ENCODE peak calls at places on chromosomes 11 and 22, in seven cellular contexts. One of them, this sample, is unnamed.

GRCh38 chr11:97460091-97460490 is 1070.3 kb downstream of the JRKL start:
- DNase-seq in RPMI8226: no peak
- DNase-seq in COR-L47: no peak
- DNase-seq in AG04450: no peak
- DNase-seq in T-cell: no peak
- DNase-seq in head of caudate nucleus: no peak
- DNase-seq in choroid plexus epithelial cell: no peak
- DNase-seq in this sample: no peak

GRCh38 chr11:102010776-102011500 is 36.3 kb upstream of the CFAP300 start:
- DNase-seq in RPMI8226: no peak
- DNase-seq in COR-L47: no peak
- DNase-seq in AG04450: peak
- DNase-seq in T-cell: no peak
- DNase-seq in head of caudate nucleus: no peak
- DNase-seq in choroid plexus epithelial cell: peak
- DNase-seq in this sample: no peak

GRCh38 chr11:13145461-13145860 is 132.1 kb upstream of the BMAL1 start:
- DNase-seq in RPMI8226: no peak
- DNase-seq in COR-L47: no peak
- DNase-seq in AG04450: no peak
- DNase-seq in T-cell: no peak
- DNase-seq in head of caudate nucleus: no peak
- DNase-seq in choroid plexus epithelial cell: no peak
- DNase-seq in this sample: no peak

GRCh38 chr11:29634248-29634647 is 382.6 kb downstream of the KCNA4 start:
- DNase-seq in RPMI8226: no peak
- DNase-seq in COR-L47: no peak
- DNase-seq in AG04450: no peak
- DNase-seq in T-cell: no peak
- DNase-seq in head of caudate nucleus: no peak
- DNase-seq in choroid plexus epithelial cell: peak
- DNase-seq in this sample: no peak

GRCh38 chr11:3165152-3165705 is at the start of gene OSBPL5:
- DNase-seq in RPMI8226: peak
- DNase-seq in COR-L47: peak
- DNase-seq in AG04450: peak
- DNase-seq in T-cell: peak
- DNase-seq in head of caudate nucleus: peak
- DNase-seq in choroid plexus epithelial cell: peak
- DNase-seq in this sample: peak

GRCh38 chr11:129061466-129062194 is 119.0 kb upstream of the TP53AIP1 start:
- DNase-seq in RPMI8226: no peak
- DNase-seq in COR-L47: no peak
- DNase-seq in AG04450: no peak
- DNase-seq in T-cell: no peak
- DNase-seq in head of caudate nucleus: no peak
- DNase-seq in choroid plexus epithelial cell: peak
- DNase-seq in this sample: no peak

GRCh38 chr22:27866136-27867091 is 52.6 kb downstream of the PITPNB start:
- DNase-seq in RPMI8226: no peak
- DNase-seq in COR-L47: no peak
- DNase-seq in AG04450: peak
- DNase-seq in T-cell: no peak
- DNase-seq in head of caudate nucleus: no peak
- DNase-seq in choroid plexus epithelial cell: peak
- DNase-seq in this sample: no peak

GRCh38 chr11:2796508-2797180 is 88.9 kb downstream of the CDKN1C start:
- DNase-seq in RPMI8226: no peak
- DNase-seq in COR-L47: no peak
- DNase-seq in AG04450: no peak
- DNase-seq in T-cell: no peak
- DNase-seq in head of caudate nucleus: peak
- DNase-seq in choroid plexus epithelial cell: no peak
- DNase-seq in this sample: no peak

GRCh38 chr11:76686261-76687079 is 15.9 kb upstream of the LRRC32 start:
- DNase-seq in RPMI8226: peak
- DNase-seq in COR-L47: no peak
- DNase-seq in AG04450: no peak
- DNase-seq in T-cell: no peak
- DNase-seq in head of caudate nucleus: no peak
- DNase-seq in choroid plexus epithelial cell: no peak
- DNase-seq in this sample: no peak

GRCh38 chr22:27323646-27324045 is 477.9 kb downstream of the MN1 start:
- DNase-seq in RPMI8226: no peak
- DNase-seq in COR-L47: no peak
- DNase-seq in AG04450: no peak
- DNase-seq in T-cell: no peak
- DNase-seq in head of caudate nucleus: no peak
- DNase-seq in choroid plexus epithelial cell: no peak
- DNase-seq in this sample: no peak

GRCh38 chr22:26342719-26343449 is 86.2 kb upstream of the ASPHD2 start:
- DNase-seq in RPMI8226: no peak
- DNase-seq in COR-L47: no peak
- DNase-seq in AG04450: no peak
- DNase-seq in T-cell: no peak
- DNase-seq in head of caudate nucleus: no peak
- DNase-seq in choroid plexus epithelial cell: no peak
- DNase-seq in this sample: no peak

GRCh38 chr11:105867742-105868141 is 154.3 kb downstream of the MSANTD4 start:
- DNase-seq in RPMI8226: no peak
- DNase-seq in COR-L47: no peak
- DNase-seq in AG04450: no peak
- DNase-seq in T-cell: no peak
- DNase-seq in head of caudate nucleus: no peak
- DNase-seq in choroid plexus epithelial cell: peak
- DNase-seq in this sample: no peak

GRCh38 chr11:116148056-116148455 is 624.7 kb downstream of the BUD13 start:
- DNase-seq in RPMI8226: no peak
- DNase-seq in COR-L47: peak
- DNase-seq in AG04450: no peak
- DNase-seq in T-cell: no peak
- DNase-seq in head of caudate nucleus: no peak
- DNase-seq in choroid plexus epithelial cell: no peak
- DNase-seq in this sample: no peak

GRCh38 chr11:115522302-115522701 is 18.1 kb upstream of the CADM1 start:
- DNase-seq in RPMI8226: no peak
- DNase-seq in COR-L47: no peak
- DNase-seq in AG04450: no peak
- DNase-seq in T-cell: no peak
- DNase-seq in head of caudate nucleus: no peak
- DNase-seq in choroid plexus epithelial cell: no peak
- DNase-seq in this sample: peak

GRCh38 chr11:119417726-119418540 is 5.0 kb downstream of the THY1 start:
- DNase-seq in RPMI8226: no peak
- DNase-seq in COR-L47: no peak
- DNase-seq in AG04450: peak
- DNase-seq in T-cell: no peak
- DNase-seq in head of caudate nucleus: no peak
- DNase-seq in choroid plexus epithelial cell: peak
- DNase-seq in this sample: no peak

GRCh38 chr11:129374993-129375721 is 491 bp upstream of the BARX2 start:
- DNase-seq in RPMI8226: peak
- DNase-seq in COR-L47: no peak
- DNase-seq in AG04450: no peak
- DNase-seq in T-cell: no peak
- DNase-seq in head of caudate nucleus: peak
- DNase-seq in choroid plexus epithelial cell: no peak
- DNase-seq in this sample: no peak

GRCh38 chr22:17772963-17773605 is 1.2 kb downstream of the BID start:
- DNase-seq in RPMI8226: no peak
- DNase-seq in COR-L47: no peak
- DNase-seq in AG04450: no peak
- DNase-seq in T-cell: no peak
- DNase-seq in head of caudate nucleus: no peak
- DNase-seq in choroid plexus epithelial cell: peak
- DNase-seq in this sample: peak

GRCh38 chr11:118841469-118842222 is 42.0 kb upstream of the CXCR5 start:
- DNase-seq in RPMI8226: peak
- DNase-seq in COR-L47: no peak
- DNase-seq in AG04450: no peak
- DNase-seq in T-cell: peak
- DNase-seq in head of caudate nucleus: no peak
- DNase-seq in choroid plexus epithelial cell: no peak
- DNase-seq in this sample: peak

GRCh38 chr11:14645985-14646900 is 2.6 kb downstream of the PDE3B start:
- DNase-seq in RPMI8226: peak
- DNase-seq in COR-L47: no peak
- DNase-seq in AG04450: no peak
- DNase-seq in T-cell: no peak
- DNase-seq in head of caudate nucleus: no peak
- DNase-seq in choroid plexus epithelial cell: no peak
- DNase-seq in this sample: no peak

GRCh38 chr22:44405661-44406060 is 92.4 kb downstream of the RTL6 start:
- DNase-seq in RPMI8226: no peak
- DNase-seq in COR-L47: no peak
- DNase-seq in AG04450: no peak
- DNase-seq in T-cell: no peak
- DNase-seq in head of caudate nucleus: no peak
- DNase-seq in choroid plexus epithelial cell: no peak
- DNase-seq in this sample: no peak

GRCh38 chr11:10317281-10317755 is 12.4 kb downstream of the ADM start:
- DNase-seq in RPMI8226: no peak
- DNase-seq in COR-L47: no peak
- DNase-seq in AG04450: no peak
- DNase-seq in T-cell: no peak
- DNase-seq in head of caudate nucleus: no peak
- DNase-seq in choroid plexus epithelial cell: no peak
- DNase-seq in this sample: no peak

GRCh38 chr11:120471131-120471530 is 40.4 kb upstream of the GRIK4 start:
- DNase-seq in RPMI8226: no peak
- DNase-seq in COR-L47: no peak
- DNase-seq in AG04450: peak
- DNase-seq in T-cell: no peak
- DNase-seq in head of caudate nucleus: no peak
- DNase-seq in choroid plexus epithelial cell: peak
- DNase-seq in this sample: no peak

GRCh38 chr11:62851807-62852522 is 12.6 kb upstream of the WDR74 start:
- DNase-seq in RPMI8226: peak
- DNase-seq in COR-L47: no peak
- DNase-seq in AG04450: no peak
- DNase-seq in T-cell: no peak
- DNase-seq in head of caudate nucleus: no peak
- DNase-seq in choroid plexus epithelial cell: no peak
- DNase-seq in this sample: no peak

GRCh38 chr22:29044657-29045176 is 16.9 kb downstream of the C22orf31 start:
- DNase-seq in RPMI8226: no peak
- DNase-seq in COR-L47: no peak
- DNase-seq in AG04450: no peak
- DNase-seq in T-cell: no peak
- DNase-seq in head of caudate nucleus: no peak
- DNase-seq in choroid plexus epithelial cell: peak
- DNase-seq in this sample: no peak

GRCh38 chr22:35380537-35381423 is at the start of gene HMOX1:
- DNase-seq in RPMI8226: peak
- DNase-seq in COR-L47: peak
- DNase-seq in AG04450: peak
- DNase-seq in T-cell: peak
- DNase-seq in head of caudate nucleus: peak
- DNase-seq in choroid plexus epithelial cell: peak
- DNase-seq in this sample: peak

GRCh38 chr22:20242393-20243175 is 25.5 kb downstream of the RTN4R start:
- DNase-seq in RPMI8226: no peak
- DNase-seq in COR-L47: no peak
- DNase-seq in AG04450: no peak
- DNase-seq in T-cell: peak
- DNase-seq in head of caudate nucleus: no peak
- DNase-seq in choroid plexus epithelial cell: no peak
- DNase-seq in this sample: no peak

GRCh38 chr11:70268526-70268925 is 2.0 kb upstream of the PPFIA1 start:
- DNase-seq in RPMI8226: no peak
- DNase-seq in COR-L47: no peak
- DNase-seq in AG04450: no peak
- DNase-seq in T-cell: no peak
- DNase-seq in head of caudate nucleus: no peak
- DNase-seq in choroid plexus epithelial cell: no peak
- DNase-seq in this sample: no peak

GRCh38 chr11:35418282-35418846 is 994 bp downstream of the SLC1A2 start:
- DNase-seq in RPMI8226: no peak
- DNase-seq in COR-L47: peak
- DNase-seq in AG04450: no peak
- DNase-seq in T-cell: no peak
- DNase-seq in head of caudate nucleus: no peak
- DNase-seq in choroid plexus epithelial cell: no peak
- DNase-seq in this sample: no peak

GRCh38 chr11:122633219-122633829 is 22.2 kb upstream of the UBASH3B start:
- DNase-seq in RPMI8226: peak
- DNase-seq in COR-L47: no peak
- DNase-seq in AG04450: no peak
- DNase-seq in T-cell: no peak
- DNase-seq in head of caudate nucleus: no peak
- DNase-seq in choroid plexus epithelial cell: peak
- DNase-seq in this sample: peak

GRCh38 chr11:101458161-101458560 is 125.6 kb downstream of the TRPC6 start:
- DNase-seq in RPMI8226: no peak
- DNase-seq in COR-L47: no peak
- DNase-seq in AG04450: no peak
- DNase-seq in T-cell: no peak
- DNase-seq in head of caudate nucleus: no peak
- DNase-seq in choroid plexus epithelial cell: no peak
- DNase-seq in this sample: no peak

GRCh38 chr11:73177380-73178091 is 35.4 kb upstream of the FCHSD2 start:
- DNase-seq in RPMI8226: no peak
- DNase-seq in COR-L47: no peak
- DNase-seq in AG04450: no peak
- DNase-seq in T-cell: no peak
- DNase-seq in head of caudate nucleus: peak
- DNase-seq in choroid plexus epithelial cell: no peak
- DNase-seq in this sample: no peak

GRCh38 chr11:87223816-87224215 is 186.1 kb downstream of the TMEM135 start:
- DNase-seq in RPMI8226: no peak
- DNase-seq in COR-L47: no peak
- DNase-seq in AG04450: no peak
- DNase-seq in T-cell: no peak
- DNase-seq in head of caudate nucleus: no peak
- DNase-seq in choroid plexus epithelial cell: peak
- DNase-seq in this sample: no peak

GRCh38 chr11:2690596-2691354 is 9.0 kb downstream of the KCNQ1OT1 start:
- DNase-seq in RPMI8226: no peak
- DNase-seq in COR-L47: no peak
- DNase-seq in AG04450: no peak
- DNase-seq in T-cell: no peak
- DNase-seq in head of caudate nucleus: no peak
- DNase-seq in choroid plexus epithelial cell: no peak
- DNase-seq in this sample: no peak

GRCh38 chr11:130652671-130653335 is 204.4 kb downstream of the ADAMTS15 start:
- DNase-seq in RPMI8226: no peak
- DNase-seq in COR-L47: no peak
- DNase-seq in AG04450: peak
- DNase-seq in T-cell: no peak
- DNase-seq in head of caudate nucleus: no peak
- DNase-seq in choroid plexus epithelial cell: peak
- DNase-seq in this sample: no peak

GRCh38 chr11:118924591-118925585 is 838 bp downstream of the BCL9L start:
- DNase-seq in RPMI8226: peak
- DNase-seq in COR-L47: peak
- DNase-seq in AG04450: no peak
- DNase-seq in T-cell: peak
- DNase-seq in head of caudate nucleus: no peak
- DNase-seq in choroid plexus epithelial cell: peak
- DNase-seq in this sample: peak